ENCODE peak calls at places on chromosomes 3 and 15, in nine cellular contexts. X, L, Q, I, N, H, G, R and C are unnamed samples. For H3K9me3 and H3K27me3, the result is how much of the 10 kb centered on the place peaks cover.

GRCh38 chr3:172040078-172040975 is 949 bp downstream of the FNDC3B start:
- DNase-seq in I (peak), H (no peak), L (peak), N (peak), R (peak), Q (peak), X (peak), G (peak), C (peak)

GRCh38 chr15:65902373-65902772 is 33.1 kb downstream of the RAB11A start:
- DNase-seq in H (peak), I (no peak), G (peak), L (no peak), N (peak), R (peak), Q (no peak), X (no peak), C (no peak)

GRCh38 chr3:44478055-44478468 is 592 bp upstream of the ZNF445 start:
- DNase-seq in X (no peak), I (no peak), G (no peak), R (no peak), L (no peak), Q (no peak), H (no peak), N (no peak), C (no peak)

GRCh38 chr3:195015021-195015420 is 255.9 kb downstream of the XXYLT1 start:
- DNase-seq in L (no peak), R (no peak), H (no peak), I (peak), G (no peak), Q (no peak), X (peak), N (no peak), C (no peak)

GRCh38 chr15:69398541-69398940 is 15.6 kb upstream of the KIF23 start:
- DNase-seq in L (no peak), G (peak), H (no peak), I (no peak), R (peak), X (no peak), Q (no peak), N (no peak), C (no peak)

GRCh38 chr15:55708720-55709119 is 34.2 kb downstream of the PRTG start:
- DNase-seq in X (no peak), N (no peak), Q (no peak), G (no peak), I (no peak), R (no peak), L (no peak), H (no peak), C (no peak)

GRCh38 chr15:36373549-36373948 is 205.9 kb upstream of the CDIN1 start:
- DNase-seq in I (peak), H (no peak), L (no peak), Q (no peak), X (no peak), R (no peak), N (no peak), G (peak), C (no peak)

GRCh38 chr3:171967932-171968678 is 71.3 kb upstream of the FNDC3B start:
- DNase-seq in I (peak), X (no peak), H (no peak), L (no peak), R (no peak), G (peak), Q (no peak), N (no peak), C (no peak)

GRCh38 chr3:155441026-155441425 is 147.5 kb upstream of the STRIT1 start:
- DNase-seq in R (no peak), I (no peak), X (no peak), H (no peak), Q (no peak), N (no peak), L (no peak), G (no peak), C (no peak)

GRCh38 chr3:104385421-104385820 is 981.3 kb upstream of the ALCAM start:
- DNase-seq in N (no peak), X (no peak), Q (no peak), I (no peak), L (no peak), G (no peak), R (no peak), H (no peak), C (no peak)

GRCh38 chr3:187963003-187963676 is 190.8 kb upstream of the LPP start:
- DNase-seq in X (peak), R (no peak), I (no peak), Q (no peak), N (no peak), H (no peak), L (no peak), G (no peak), C (no peak)

GRCh38 chr3:195715583-195716266 is 5.1 kb upstream of the MUC20 start:
- DNase-seq in G (peak), Q (no peak), N (no peak), L (no peak), X (no peak), I (no peak), R (no peak), H (peak), C (no peak)

GRCh38 chr3:184765730-184766074 is 46.3 kb upstream of the VPS8 start:
- DNase-seq in G (peak), L (no peak), Q (no peak), N (no peak), I (no peak), R (no peak), H (peak), X (no peak), C (no peak)

GRCh38 chr3:45021524-45021923 is 4.6 kb upstream of the CLEC3B start:
- DNase-seq in G (no peak), L (no peak), Q (no peak), X (no peak), R (no peak), I (no peak), N (no peak), H (no peak), C (no peak)

GRCh38 chr3:186108106-186108940 is 566 bp downstream of the ETV5 start:
- DNase-seq in X (peak), R (peak), Q (peak), G (peak), I (peak), L (no peak), H (no peak), N (peak), C (peak)

GRCh38 chr3:46163551-46163981 is 44.5 kb downstream of the CCR1 start:
- DNase-seq in G (no peak), N (no peak), H (peak), R (no peak), Q (no peak), L (no peak), X (no peak), I (no peak), C (no peak)

GRCh38 chr3:123847209-123847608 is 36.9 kb downstream of the MYLK start:
- DNase-seq in I (no peak), G (no peak), H (no peak), N (no peak), X (no peak), Q (no peak), L (no peak), R (no peak), C (no peak)

GRCh38 chr3:123841476-123842238 is 42.5 kb downstream of the MYLK start:
- DNase-seq in R (no peak), N (no peak), X (no peak), Q (no peak), H (no peak), L (no peak), G (peak), I (peak), C (peak)

GRCh38 chr3:123840961-123841360 is 43.2 kb downstream of the MYLK start:
- DNase-seq in R (no peak), Q (no peak), I (no peak), G (no peak), N (no peak), X (no peak), L (no peak), H (no peak), C (no peak)

GRCh38 chr3:123843668-123844067 is 40.5 kb downstream of the MYLK start:
- DNase-seq in N (no peak), L (no peak), Q (peak), R (no peak), I (peak), G (peak), H (no peak), X (no peak), C (peak)

GRCh38 chr3:123842711-123843110 is 41.4 kb downstream of the MYLK start:
- DNase-seq in Q (no peak), N (no peak), R (no peak), G (no peak), X (no peak), I (no peak), H (no peak), L (no peak), C (no peak)
- H3K9me3 ChIP-seq in Q (under half), N (under half), R (under half), G (under half), X (under half), I (under half), H (under half), L (under half), C (under half)

GRCh38 chr3:152155654-152156053 is 113.1 kb upstream of the MBNL1 start:
- DNase-seq in N (no peak), R (no peak), I (peak), X (no peak), H (no peak), L (no peak), G (no peak), Q (no peak), C (no peak)

GRCh38 chr3:152155246-152155645 is 113.5 kb upstream of the MBNL1 start:
- DNase-seq in Q (no peak), X (no peak), G (no peak), N (no peak), L (no peak), R (no peak), H (no peak), I (peak), C (no peak)

GRCh38 chr3:152159328-152159727 is 109.4 kb upstream of the MBNL1 start:
- DNase-seq in L (peak), X (no peak), H (no peak), Q (no peak), I (peak), G (peak), R (no peak), N (no peak), C (no peak)

GRCh38 chr3:152156880-152157279 is 111.8 kb upstream of the MBNL1 start:
- DNase-seq in I (no peak), G (no peak), H (no peak), N (no peak), L (no peak), R (no peak), Q (no peak), X (no peak), C (no peak)

DNA sequence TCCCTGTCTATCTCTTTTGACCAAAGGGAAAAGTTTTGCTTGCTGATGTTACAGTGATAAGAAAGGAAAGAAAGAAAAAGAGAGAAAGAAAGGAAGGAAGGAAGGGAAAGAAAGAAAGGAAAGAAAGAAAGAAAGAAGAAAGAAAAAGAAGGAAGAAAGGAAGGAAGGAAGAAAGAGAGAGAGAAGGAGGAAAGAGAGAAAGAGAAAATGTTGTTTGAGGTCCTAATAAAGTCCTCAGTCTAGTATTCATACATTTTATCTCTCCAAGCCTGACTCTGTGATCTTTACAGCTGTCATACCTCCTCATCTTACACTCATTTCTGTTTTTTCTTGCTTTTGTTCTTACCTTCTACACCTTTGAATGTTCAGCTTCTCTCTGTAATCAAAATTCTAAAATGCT is 111.4 kb upstream of the MBNL1 start:
- DNase-seq in Q (no peak), H (no peak), G (no peak), L (no peak), X (no peak), I (no peak), R (no peak), N (no peak), C (no peak)
- TF ChIP-seq CTCF in Q (no peak), H (no peak), G (no peak), L (no peak), X (no peak), I (no peak), R (no peak), N (no peak), C (no peak)

GRCh38 chr15:45099549-45100165 is 14.3 kb downstream of the DUOX2 start:
- DNase-seq in X (no peak), Q (no peak), I (no peak), G (no peak), R (no peak), N (no peak), H (no peak), L (no peak), C (no peak)

GRCh38 chr15:45100884-45101622 is 12.9 kb downstream of the DUOX2 start:
- DNase-seq in Q (peak), H (no peak), I (no peak), N (no peak), R (no peak), L (no peak), X (no peak), G (no peak), C (no peak)

GRCh38 chr15:45105586-45105985 is 8.4 kb downstream of the DUOX2 start:
- DNase-seq in I (no peak), L (no peak), X (no peak), R (no peak), Q (no peak), H (no peak), G (no peak), N (no peak), C (no peak)

GRCh38 chr15:45101749-45102148 is 12.2 kb downstream of the DUOX2 start:
- DNase-seq in N (no peak), G (no peak), X (no peak), L (no peak), H (no peak), Q (no peak), R (no peak), I (no peak), C (no peak)

GRCh38 chr15:45102226-45102625 is 11.7 kb downstream of the DUOX2 start:
- DNase-seq in X (no peak), L (no peak), H (no peak), R (no peak), Q (no peak), I (no peak), N (no peak), G (no peak), C (no peak)
- H3K27me3 ChIP-seq in X (under half), L (under half), H (under half), R (under half), Q (under half), I (under half), N (under half), G (half or more), C (under half)

GRCh38 chr15:29115093-29115991 is 154.3 kb downstream of the NSMCE3 start:
- DNase-seq in Q (peak), L (no peak), R (no peak), G (no peak), X (no peak), I (no peak), H (no peak), N (no peak), C (no peak)
- H3K9me3 ChIP-seq in Q (under half), L (under half), R (under half), G (under half), X (under half), I (under half), H (under half), N (under half), C (under half)

DNA sequence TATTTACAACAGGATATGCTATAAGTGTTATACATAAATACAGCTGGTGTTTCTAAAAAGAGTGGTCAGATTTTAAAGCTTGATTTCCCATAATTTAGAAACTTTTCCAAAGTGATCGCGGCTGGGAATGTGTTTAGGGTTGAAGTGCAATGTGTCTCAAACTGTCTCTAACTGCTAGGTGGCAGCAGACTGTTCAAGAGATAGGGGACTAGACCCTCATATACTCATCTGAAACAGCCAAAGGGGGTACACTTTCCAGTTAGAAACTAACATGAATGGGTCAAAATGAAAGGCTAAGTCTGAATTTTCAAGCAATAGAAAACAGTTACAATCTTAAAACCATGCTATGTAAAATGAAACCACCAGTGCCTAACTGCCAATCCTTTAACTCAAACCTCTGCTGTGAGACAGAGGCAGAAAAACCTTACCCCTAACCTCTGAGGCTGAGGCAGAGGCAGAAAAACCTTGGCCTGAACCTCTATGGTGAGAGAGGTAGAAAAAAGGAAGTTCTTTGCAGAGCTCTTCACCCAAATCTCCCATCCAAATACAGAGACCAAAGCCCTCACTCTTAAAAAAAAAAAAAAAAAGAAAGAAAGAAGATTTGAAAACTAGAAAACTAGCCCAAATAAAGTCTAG is 595.9 kb downstream of the NTRK3 start:
- DNase-seq in H (no peak), I (no peak), N (no peak), R (no peak), X (no peak), G (no peak), Q (no peak), L (no peak), C (no peak)
- TF ChIP-seq CTCF in H (no peak), I (peak), N (no peak), R (no peak), X (no peak), G (peak), Q (peak), L (peak), C (no peak)

GRCh38 chr3:62371032-62371734 is 2.2 kb downstream of the FEZF2 start:
- DNase-seq in I (no peak), H (no peak), L (no peak), R (no peak), G (no peak), Q (peak), N (no peak), X (no peak), C (no peak)

GRCh38 chr3:62368705-62369475 is 4.5 kb downstream of the FEZF2 start:
- DNase-seq in N (no peak), X (no peak), Q (peak), I (no peak), L (no peak), R (no peak), G (no peak), H (no peak), C (peak)

GRCh38 chr3:62367735-62368704 is 5.3 kb downstream of the FEZF2 start:
- DNase-seq in G (no peak), R (no peak), X (no peak), H (no peak), N (no peak), I (no peak), Q (peak), L (no peak), C (no peak)

GRCh38 chr3:62370112-62371031 is 3.0 kb downstream of the FEZF2 start:
- DNase-seq in X (no peak), N (no peak), R (no peak), L (no peak), Q (peak), G (no peak), H (no peak), I (no peak), C (no peak)

GRCh38 chr3:62369476-62369743 is 3.9 kb downstream of the FEZF2 start:
- DNase-seq in H (no peak), X (no peak), I (no peak), Q (no peak), R (no peak), G (no peak), N (no peak), L (no peak), C (no peak)
- H3K27me3 ChIP-seq in H (half or more), X (under half), I (half or more), Q (half or more), R (half or more), G (half or more), N (half or more), L (half or more), C (half or more)